ENCODE peak calls at places on chromosome 21, in seven cellular contexts. One of them, this sample, is unnamed.

GRCh38 chr21:15966651-15967050 is 236.9 kb downstream of the USP25 start:
- DNase-seq in AG10803: no peak
- DNase-seq in choroid plexus epithelial cell: no peak
- DNase-seq in uterus: no peak
- DNase-seq in suprapubic skin: no peak
- DNase-seq in OCI-LY7: no peak
- DNase-seq in colonic mucosa: no peak
- DNase-seq in this sample: no peak

GRCh38 chr21:41691205-41692203 is 75.3 kb downstream of the RIPK4 start:
- DNase-seq in AG10803: no peak
- DNase-seq in choroid plexus epithelial cell: no peak
- DNase-seq in uterus: no peak
- DNase-seq in suprapubic skin: no peak
- DNase-seq in OCI-LY7: no peak
- DNase-seq in colonic mucosa: no peak
- DNase-seq in this sample: no peak

GRCh38 chr21:39660191-39660590 is 47.5 kb downstream of the B3GALT5 start:
- DNase-seq in AG10803: peak
- DNase-seq in choroid plexus epithelial cell: peak
- DNase-seq in uterus: peak
- DNase-seq in suprapubic skin: no peak
- DNase-seq in OCI-LY7: no peak
- DNase-seq in colonic mucosa: peak
- DNase-seq in this sample: peak

GRCh38 chr21:21688877-21689276 is 690.7 kb downstream of the NCAM2 start:
- DNase-seq in AG10803: peak
- DNase-seq in choroid plexus epithelial cell: peak
- DNase-seq in uterus: no peak
- DNase-seq in suprapubic skin: no peak
- DNase-seq in OCI-LY7: no peak
- DNase-seq in colonic mucosa: no peak
- DNase-seq in this sample: peak

GRCh38 chr21:39451332-39452206 is at the start of gene SH3BGR:
- DNase-seq in AG10803: peak
- DNase-seq in choroid plexus epithelial cell: no peak
- DNase-seq in uterus: no peak
- DNase-seq in suprapubic skin: no peak
- DNase-seq in OCI-LY7: no peak
- DNase-seq in colonic mucosa: peak
- DNase-seq in this sample: peak

GRCh38 chr21:41043008-41043407 is 125.0 kb upstream of the BACE2 start:
- DNase-seq in AG10803: no peak
- DNase-seq in choroid plexus epithelial cell: no peak
- DNase-seq in uterus: no peak
- DNase-seq in suprapubic skin: no peak
- DNase-seq in OCI-LY7: peak
- DNase-seq in colonic mucosa: no peak
- DNase-seq in this sample: peak

GRCh38 chr21:16323586-16323985 is 593.8 kb downstream of the USP25 start:
- DNase-seq in AG10803: peak
- DNase-seq in choroid plexus epithelial cell: peak
- DNase-seq in uterus: no peak
- DNase-seq in suprapubic skin: no peak
- DNase-seq in OCI-LY7: no peak
- DNase-seq in colonic mucosa: no peak
- DNase-seq in this sample: no peak

GRCh38 chr21:41641821-41642368 is 125.0 kb downstream of the RIPK4 start:
- DNase-seq in AG10803: peak
- DNase-seq in choroid plexus epithelial cell: peak
- DNase-seq in uterus: peak
- DNase-seq in suprapubic skin: no peak
- DNase-seq in OCI-LY7: no peak
- DNase-seq in colonic mucosa: no peak
- DNase-seq in this sample: peak

GRCh38 chr21:30206551-30207251 is 9.2 kb downstream of the CLDN8 start:
- DNase-seq in AG10803: peak
- DNase-seq in choroid plexus epithelial cell: peak
- DNase-seq in uterus: no peak
- DNase-seq in suprapubic skin: no peak
- DNase-seq in OCI-LY7: no peak
- DNase-seq in colonic mucosa: no peak
- DNase-seq in this sample: peak

GRCh38 chr21:25361765-25362164 is 245.5 kb downstream of the MRPL39 start:
- DNase-seq in AG10803: no peak
- DNase-seq in choroid plexus epithelial cell: no peak
- DNase-seq in uterus: no peak
- DNase-seq in suprapubic skin: no peak
- DNase-seq in OCI-LY7: no peak
- DNase-seq in colonic mucosa: no peak
- DNase-seq in this sample: no peak

GRCh38 chr21:17334478-17334877 is 178.4 kb upstream of the CXADR start:
- DNase-seq in AG10803: no peak
- DNase-seq in choroid plexus epithelial cell: no peak
- DNase-seq in uterus: no peak
- DNase-seq in suprapubic skin: no peak
- DNase-seq in OCI-LY7: no peak
- DNase-seq in colonic mucosa: no peak
- DNase-seq in this sample: no peak

GRCh38 chr21:17793675-17794123 is 25.5 kb downstream of the C21orf91 start:
- DNase-seq in AG10803: peak
- DNase-seq in choroid plexus epithelial cell: peak
- DNase-seq in uterus: no peak
- DNase-seq in suprapubic skin: no peak
- DNase-seq in OCI-LY7: peak
- DNase-seq in colonic mucosa: no peak
- DNase-seq in this sample: no peak

GRCh38 chr21:38434913-38435533 is 63.3 kb downstream of the ERG start:
- DNase-seq in AG10803: peak
- DNase-seq in choroid plexus epithelial cell: peak
- DNase-seq in uterus: no peak
- DNase-seq in suprapubic skin: no peak
- DNase-seq in OCI-LY7: no peak
- DNase-seq in colonic mucosa: no peak
- DNase-seq in this sample: peak

GRCh38 chr21:39972471-39972870 is 105.2 kb downstream of the PCP4 start:
- DNase-seq in AG10803: no peak
- DNase-seq in choroid plexus epithelial cell: no peak
- DNase-seq in uterus: no peak
- DNase-seq in suprapubic skin: no peak
- DNase-seq in OCI-LY7: no peak
- DNase-seq in colonic mucosa: no peak
- DNase-seq in this sample: no peak

GRCh38 chr21:36542312-36543101 is 62.6 kb upstream of the CLDN14 start:
- DNase-seq in AG10803: no peak
- DNase-seq in choroid plexus epithelial cell: peak
- DNase-seq in uterus: no peak
- DNase-seq in suprapubic skin: no peak
- DNase-seq in OCI-LY7: peak
- DNase-seq in colonic mucosa: no peak
- DNase-seq in this sample: no peak
- TF ChIP-seq CTCF in AG10803: no peak
- TF ChIP-seq CTCF in choroid plexus epithelial cell: no peak
- TF ChIP-seq CTCF in uterus: no peak
- TF ChIP-seq CTCF in suprapubic skin: no peak
- TF ChIP-seq CTCF in OCI-LY7: peak
- TF ChIP-seq CTCF in colonic mucosa: no peak
- TF ChIP-seq CTCF in this sample: no peak

GRCh38 chr21:44487831-44488230 is 32.5 kb downstream of the LRRC3 start:
- DNase-seq in AG10803: peak
- DNase-seq in choroid plexus epithelial cell: peak
- DNase-seq in uterus: no peak
- DNase-seq in suprapubic skin: no peak
- DNase-seq in OCI-LY7: peak
- DNase-seq in colonic mucosa: no peak
- DNase-seq in this sample: peak
- TF ChIP-seq CTCF in AG10803: peak
- TF ChIP-seq CTCF in choroid plexus epithelial cell: peak
- TF ChIP-seq CTCF in uterus: no peak
- TF ChIP-seq CTCF in suprapubic skin: no peak
- TF ChIP-seq CTCF in OCI-LY7: peak
- TF ChIP-seq CTCF in colonic mucosa: peak
- TF ChIP-seq CTCF in this sample: peak

GRCh38 chr21:14120091-14120734 is 90.5 kb downstream of the LIPI start:
- DNase-seq in AG10803: peak
- DNase-seq in choroid plexus epithelial cell: peak
- DNase-seq in uterus: no peak
- DNase-seq in suprapubic skin: no peak
- DNase-seq in OCI-LY7: peak
- DNase-seq in colonic mucosa: peak
- DNase-seq in this sample: peak
- TF ChIP-seq CTCF in AG10803: peak
- TF ChIP-seq CTCF in choroid plexus epithelial cell: peak
- TF ChIP-seq CTCF in uterus: peak
- TF ChIP-seq CTCF in suprapubic skin: no peak
- TF ChIP-seq CTCF in OCI-LY7: peak
- TF ChIP-seq CTCF in colonic mucosa: peak
- TF ChIP-seq CTCF in this sample: peak

GRCh38 chr21:33300701-33301631 is 23.8 kb upstream of the IFNAR1 start:
- DNase-seq in AG10803: no peak
- DNase-seq in choroid plexus epithelial cell: peak
- DNase-seq in uterus: no peak
- DNase-seq in suprapubic skin: no peak
- DNase-seq in OCI-LY7: peak
- DNase-seq in colonic mucosa: peak
- DNase-seq in this sample: no peak

GRCh38 chr21:33301632-33302002 is 23.2 kb upstream of the IFNAR1 start:
- DNase-seq in AG10803: no peak
- DNase-seq in choroid plexus epithelial cell: no peak
- DNase-seq in uterus: no peak
- DNase-seq in suprapubic skin: no peak
- DNase-seq in OCI-LY7: no peak
- DNase-seq in colonic mucosa: peak
- DNase-seq in this sample: no peak

GRCh38 chr21:33302055-33302454 is 22.7 kb upstream of the IFNAR1 start:
- DNase-seq in AG10803: no peak
- DNase-seq in choroid plexus epithelial cell: no peak
- DNase-seq in uterus: no peak
- DNase-seq in suprapubic skin: no peak
- DNase-seq in OCI-LY7: no peak
- DNase-seq in colonic mucosa: no peak
- DNase-seq in this sample: peak

GRCh38 chr21:33296156-33296555 is 28.6 kb upstream of the IFNAR1 start:
- DNase-seq in AG10803: no peak
- DNase-seq in choroid plexus epithelial cell: no peak
- DNase-seq in uterus: no peak
- DNase-seq in suprapubic skin: no peak
- DNase-seq in OCI-LY7: peak
- DNase-seq in colonic mucosa: no peak
- DNase-seq in this sample: no peak

DNA sequence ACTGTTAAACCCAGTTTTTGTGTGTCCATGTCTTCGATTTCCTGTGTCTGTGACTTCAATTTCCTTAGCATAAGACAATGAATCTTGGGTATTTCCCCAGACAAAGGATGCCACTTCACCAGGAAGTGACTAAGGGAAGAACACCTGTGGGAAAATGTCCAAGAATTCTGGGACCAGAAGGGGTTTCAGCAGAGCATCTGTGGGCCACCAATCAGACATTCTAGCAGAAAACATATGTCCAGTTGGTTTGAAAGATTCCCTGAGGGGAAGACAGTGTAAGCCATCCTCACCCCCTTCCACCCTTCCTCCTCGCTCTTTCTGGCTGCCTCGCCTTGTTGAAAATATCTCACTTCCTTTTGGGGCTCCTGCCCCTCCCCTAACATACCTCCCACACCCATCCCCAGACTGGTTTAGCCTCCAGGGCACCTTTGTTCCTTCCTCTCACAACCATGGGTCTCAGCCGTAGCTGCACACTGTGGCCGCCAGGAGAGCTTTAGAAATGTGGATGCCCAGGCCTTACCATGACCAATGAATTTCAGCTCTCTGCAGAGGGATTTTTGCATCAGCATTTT is 25.5 kb upstream of the IFNAR1 start:
- DNase-seq in AG10803: no peak
- DNase-seq in choroid plexus epithelial cell: no peak
- DNase-seq in uterus: no peak
- DNase-seq in suprapubic skin: no peak
- DNase-seq in OCI-LY7: peak
- DNase-seq in colonic mucosa: peak
- DNase-seq in this sample: peak
- TF ChIP-seq CTCF in AG10803: no peak
- TF ChIP-seq CTCF in choroid plexus epithelial cell: no peak
- TF ChIP-seq CTCF in uterus: no peak
- TF ChIP-seq CTCF in suprapubic skin: no peak
- TF ChIP-seq CTCF in OCI-LY7: peak
- TF ChIP-seq CTCF in colonic mucosa: no peak
- TF ChIP-seq CTCF in this sample: no peak

GRCh38 chr21:33855190-33855589 is 60.4 kb downstream of the ATP5PO start:
- DNase-seq in AG10803: no peak
- DNase-seq in choroid plexus epithelial cell: no peak
- DNase-seq in uterus: no peak
- DNase-seq in suprapubic skin: no peak
- DNase-seq in OCI-LY7: peak
- DNase-seq in colonic mucosa: no peak
- DNase-seq in this sample: no peak
- TF ChIP-seq CTCF in AG10803: no peak
- TF ChIP-seq CTCF in choroid plexus epithelial cell: peak
- TF ChIP-seq CTCF in uterus: no peak
- TF ChIP-seq CTCF in suprapubic skin: no peak
- TF ChIP-seq CTCF in OCI-LY7: peak
- TF ChIP-seq CTCF in colonic mucosa: no peak
- TF ChIP-seq CTCF in this sample: no peak

DNA sequence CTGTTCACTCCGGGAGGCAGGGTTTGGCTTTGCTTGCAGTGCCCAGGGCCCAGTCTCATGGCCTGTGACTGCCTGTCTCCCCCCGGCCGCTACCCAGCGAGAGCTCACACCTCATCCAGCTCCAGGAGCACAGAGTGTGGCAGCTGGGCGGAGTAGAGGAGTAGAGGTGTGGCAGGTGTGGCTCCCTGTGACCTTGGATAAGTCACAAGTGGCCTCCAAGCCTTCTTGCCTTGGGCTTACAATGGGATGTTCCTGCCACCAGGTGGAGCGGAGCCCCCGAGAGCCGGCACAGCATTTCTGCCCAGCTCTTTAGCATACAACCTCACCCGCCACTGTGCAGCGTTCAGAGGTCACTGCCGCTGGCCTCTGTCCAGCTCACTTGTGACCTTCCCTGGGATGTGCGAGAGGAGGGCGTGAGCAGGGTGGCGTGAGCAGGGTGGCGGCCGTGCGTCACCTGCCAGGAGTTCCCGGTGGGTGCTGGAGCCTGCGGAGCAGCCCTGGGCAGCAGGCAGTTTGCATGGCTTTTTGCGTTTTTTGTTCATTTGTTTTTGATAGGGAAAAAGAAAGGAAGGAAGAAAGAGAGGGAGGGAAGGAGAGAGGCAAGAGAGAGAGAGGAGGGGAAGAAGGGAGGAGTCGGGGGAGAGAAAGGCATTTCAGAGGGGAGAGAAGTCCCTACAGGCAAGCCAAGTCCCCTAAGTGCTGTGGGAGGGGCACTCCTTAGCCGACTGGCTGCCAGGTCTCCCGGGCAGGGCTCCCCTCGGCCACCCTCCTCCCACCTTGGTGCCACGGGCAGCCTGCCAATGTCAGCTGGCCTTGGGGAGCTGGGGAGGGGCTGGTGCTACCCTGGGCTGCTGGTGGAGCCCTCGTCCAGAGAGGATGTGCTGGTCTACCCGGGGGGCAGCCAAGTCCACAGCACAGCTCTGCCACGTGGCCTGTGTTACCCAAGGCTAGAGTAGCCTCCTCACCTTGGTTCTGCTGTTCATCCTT is 42.6 kb downstream of the CRYAA start:
- DNase-seq in AG10803: no peak
- DNase-seq in choroid plexus epithelial cell: no peak
- DNase-seq in uterus: no peak
- DNase-seq in suprapubic skin: peak
- DNase-seq in OCI-LY7: peak
- DNase-seq in colonic mucosa: peak
- DNase-seq in this sample: no peak
- TF ChIP-seq CTCF in AG10803: peak
- TF ChIP-seq CTCF in choroid plexus epithelial cell: peak
- TF ChIP-seq CTCF in uterus: no peak
- TF ChIP-seq CTCF in suprapubic skin: no peak
- TF ChIP-seq CTCF in OCI-LY7: peak
- TF ChIP-seq CTCF in colonic mucosa: peak
- TF ChIP-seq CTCF in this sample: no peak

This sample was measured in MCF 10A.